ENCODE peak calls at places on chromosomes 11 and 22, in ten cellular contexts. Z is M059J; G is SW 1271; F is central memory CD4-positive, alpha-beta T cell; H is EL; P is NCI-H1694; I is Right ventricle myocardium superior; S is iPS DF 19.7; Q is activated CD4-positive, alpha-beta T cell treated with anti-CD3 and anti-CD28 coated beads, Interleukin-2, amount 50 U/mL, for 48 hours; E is tibial artery. R is an unnamed sample.

GRCh38 chr11:32331792-32332191 is 103.5 kb downstream of the WT1 start:
- DNase-seq in E (no peak), Z (no peak), P (no peak), H (no peak), S (no peak), F (no peak), I (no peak), G (no peak), Q (no peak), R (no peak)

GRCh38 chr11:72039108-72039850 is 40.6 kb downstream of the IL18BP start:
- DNase-seq in I (no peak), G (no peak), Z (no peak), F (no peak), Q (no peak), P (no peak), S (no peak), E (peak; percentile 78), H (peak; percentile 31), R (peak; percentile 56)

GRCh38 chr11:19951558-19952083 is 208.7 kb downstream of the DBX1 start:
- DNase-seq in G (peak; percentile 45), I (no peak), P (peak; percentile 75), F (peak; percentile 9), Q (no peak), S (no peak), Z (peak; percentile 75), H (peak; percentile 65), E (no peak), R (peak; percentile 86)

GRCh38 chr11:36452231-36452630 is 57.8 kb downstream of the TRAF6 start:
- DNase-seq in Z (peak; percentile 90), S (no peak), G (no peak), I (peak; percentile 43), P (no peak), E (no peak), F (peak; percentile 8), Q (peak; percentile 46), H (no peak), R (no peak)

GRCh38 chr22:27133951-27134664 is 476.7 kb downstream of the MIAT start:
- DNase-seq in S (no peak), H (peak; percentile 93), E (peak; percentile 74), G (peak; percentile 80), Q (peak; percentile 16), P (no peak), I (peak; percentile 57), F (no peak), Z (peak; percentile 91), R (no peak)

GRCh38 chr22:46763051-46763705 is 728 bp downstream of the TBC1D22A start:
- DNase-seq in Z (peak; percentile 12), E (peak; percentile 82), S (no peak), F (peak; percentile 56), I (peak; percentile 75), G (peak; percentile 4), P (no peak), Q (peak; percentile 48), H (peak; percentile 36), R (peak; percentile 46)

GRCh38 chr22:26589367-26589844 is 526 bp downstream of the TPST2 start:
- DNase-seq in Z (peak; percentile 38), P (no peak), H (peak; percentile 52), F (peak; percentile 23), S (no peak), G (no peak), E (no peak), I (peak; percentile 63), Q (peak; percentile 51), R (peak; percentile 34)

GRCh38 chr11:96119211-96119610 is 195.3 kb upstream of the MTMR2 start:
- DNase-seq in P (no peak), S (no peak), G (no peak), E (no peak), H (no peak), F (no peak), Q (no peak), Z (no peak), I (no peak), R (no peak)

GRCh38 chr11:68950268-68950667 is 30.5 kb downstream of the MRGPRD start:
- DNase-seq in I (peak; percentile 15), G (peak; percentile 57), H (peak; percentile 27), S (peak; percentile 38), Q (no peak), Z (peak; percentile 26), E (no peak), P (no peak), F (no peak), R (peak; percentile 36)

GRCh38 chr11:70490208-70490607 is 91.9 kb downstream of the CTTN start:
- DNase-seq in G (no peak), F (no peak), E (no peak), I (peak; percentile 32), Q (peak; percentile 23), H (no peak), P (no peak), Z (no peak), S (no peak), R (no peak)

GRCh38 chr11:126111458-126112116 is 48.9 kb upstream of the CDON start:
- DNase-seq in Z (no peak), H (no peak), Q (no peak), E (no peak), I (peak; percentile 64), P (no peak), S (no peak), F (no peak), G (no peak), R (peak; percentile 20)

GRCh38 chr22:46534901-46535630 is 2.4 kb downstream of the CELSR1 start:
- DNase-seq in G (no peak), F (no peak), E (no peak), S (no peak), Z (no peak), H (no peak), I (no peak), Q (no peak), P (no peak), R (no peak)

GRCh38 chr11:41053894-41054293 is 405.6 kb downstream of the LRRC4C start:
- DNase-seq in G (no peak), H (no peak), P (no peak), F (no peak), E (no peak), S (no peak), Z (no peak), Q (no peak), I (no peak), R (no peak)

GRCh38 chr22:31340765-31341247 is 5.3 kb downstream of the PATZ1 start:
- DNase-seq in Z (no peak), G (no peak), Q (no peak), S (no peak), H (no peak), P (no peak), F (no peak), I (no peak), E (no peak), R (no peak)

GRCh38 chr22:29780220-29780619 is 13.1 kb downstream of the UQCR10 start:
- DNase-seq in P (no peak), Q (no peak), E (no peak), H (no peak), I (no peak), S (no peak), F (no peak), G (no peak), Z (no peak), R (no peak)

GRCh38 chr22:40107756-40108437 is 69.8 kb upstream of the TNRC6B start:
- DNase-seq in G (no peak), S (no peak), Q (peak; percentile 46), H (peak; percentile 82), P (no peak), I (no peak), Z (peak; percentile 81), F (no peak), E (no peak), R (no peak)

GRCh38 chr11:11451501-11452005 is 98.5 kb upstream of the CSNK2A3 start:
- DNase-seq in E (no peak), S (no peak), P (no peak), Q (no peak), F (no peak), G (no peak), I (no peak), Z (no peak), H (peak; percentile 13), R (no peak)

GRCh38 chr11:130634981-130635473 is 186.6 kb downstream of the ADAMTS15 start:
- DNase-seq in H (peak; percentile 75), E (peak; percentile 83), S (no peak), P (no peak), G (peak; percentile 67), Z (peak; percentile 85), F (no peak), I (peak; percentile 55), Q (no peak), R (peak; percentile 91)

GRCh38 chr11:121291896-121292502 is 572 bp upstream of the SC5D start:
- DNase-seq in Z (peak; percentile 13), S (no peak), G (no peak), E (no peak), H (peak; percentile 6), P (no peak), Q (no peak), F (no peak), I (no peak), R (peak; percentile 73)

GRCh38 chr22:21819183-21819770 is 48.2 kb downstream of the MAPK1 start:
- DNase-seq in E (no peak), S (no peak), Z (no peak), G (no peak), I (no peak), P (no peak), H (no peak), F (no peak), Q (no peak), R (no peak)

GRCh38 chr11:117426297-117426685 is 98.6 kb downstream of the CEP164 start:
- DNase-seq in P (no peak), S (peak; percentile 50), Q (peak; percentile 84), G (peak; percentile 18), F (peak; percentile 33), I (peak; percentile 76), E (peak; percentile 69), Z (peak; percentile 45), H (peak; percentile 41), R (peak; percentile 81)

R was measured in NCI-H69.